ENCODE peak calls at places on chromosomes 11 and 22, in nine cellular contexts. P, H, R, M, A, D, Q, O and C are unnamed samples.

GRCh38 chr22:29359469-29359868 is 28.9 kb downstream of the AP1B1 start:
- DNase-seq in P (no peak), H (peak), R (no peak), M (peak), A (peak), D (no peak), Q (peak), O (no peak), C (peak)

GRCh38 chr11:8608646-8609045 is 14.6 kb upstream of the STK33 start:
- DNase-seq in P (no peak), H (no peak), R (no peak), M (no peak), A (peak), D (peak), Q (no peak), O (no peak), C (no peak)

GRCh38 chr11:23112390-23112789 is 252.1 kb upstream of the CCDC179 start:
- DNase-seq in P (no peak), H (no peak), R (no peak), M (no peak), A (no peak), D (no peak), Q (no peak), O (no peak), C (no peak)

GRCh38 chr11:47467372-47467771 is 18.4 kb upstream of the RAPSN start:
- DNase-seq in P (peak), H (no peak), R (peak), M (no peak), A (no peak), D (no peak), Q (peak), O (no peak), C (no peak)

GRCh38 chr11:62392944-62393628 is 25.7 kb upstream of the SCGB1A1 start:
- DNase-seq in P (peak), H (no peak), R (peak), M (no peak), A (no peak), D (no peak), Q (no peak), O (peak), C (no peak)

GRCh38 chr11:134815404-134815803 is 403.4 kb upstream of the B3GAT1 start:
- DNase-seq in P (no peak), H (no peak), R (no peak), M (no peak), A (no peak), D (no peak), Q (no peak), O (no peak), C (no peak)

GRCh38 chr22:40107756-40108437 is 69.8 kb upstream of the TNRC6B start:
- DNase-seq in P (no peak), H (no peak), R (no peak), M (no peak), A (peak), D (no peak), Q (peak), O (no peak), C (no peak)

GRCh38 chr11:90947930-90948329 is 725.1 kb upstream of the CHORDC1 start:
- DNase-seq in P (no peak), H (no peak), R (no peak), M (no peak), A (no peak), D (no peak), Q (no peak), O (no peak), C (no peak)

GRCh38 chr11:58006940-58007339 is 16.7 kb upstream of the OR9Q1 start:
- DNase-seq in P (no peak), H (no peak), R (no peak), M (no peak), A (peak), D (no peak), Q (no peak), O (no peak), C (no peak)

GRCh38 chr22:49936973-49937757 is 18.7 kb downstream of the CRELD2 start:
- DNase-seq in P (no peak), H (no peak), R (no peak), M (peak), A (no peak), D (no peak), Q (no peak), O (no peak), C (no peak)

GRCh38 chr11:30422389-30422788 is 99.5 kb downstream of the ARL14EP start:
- DNase-seq in P (no peak), H (no peak), R (no peak), M (no peak), A (no peak), D (no peak), Q (no peak), O (no peak), C (no peak)

GRCh38 chr11:62601364-62602140 is at the start of gene MTA2:
- DNase-seq in P (peak), H (peak), R (peak), M (peak), A (peak), D (peak), Q (peak), O (peak), C (peak)

GRCh38 chr11:29093416-29093815 is 923.4 kb downstream of the KCNA4 start:
- DNase-seq in P (no peak), H (no peak), R (no peak), M (no peak), A (peak), D (no peak), Q (no peak), O (no peak), C (no peak)

GRCh38 chr11:112839051-112839450 is 122.2 kb upstream of the NCAM1 start:
- DNase-seq in P (no peak), H (no peak), R (no peak), M (no peak), A (no peak), D (no peak), Q (no peak), O (no peak), C (no peak)

GRCh38 chr11:64632654-64633053 is 41.6 kb downstream of the SLC22A12 start:
- DNase-seq in P (no peak), H (no peak), R (no peak), M (no peak), A (no peak), D (no peak), Q (no peak), O (no peak), C (no peak)

GRCh38 chr11:2860636-2861035 is 24.9 kb downstream of the CDKN1C start:
- DNase-seq in P (no peak), H (no peak), R (no peak), M (no peak), A (peak), D (no peak), Q (peak), O (no peak), C (no peak)

GRCh38 chr11:133541331-133542095 is 9.2 kb upstream of the OPCML start:
- DNase-seq in P (no peak), H (peak), R (no peak), M (no peak), A (no peak), D (no peak), Q (no peak), O (no peak), C (peak)

GRCh38 chr11:118212131-118212725 is 12.6 kb downstream of the JAML start:
- DNase-seq in P (no peak), H (no peak), R (no peak), M (no peak), A (no peak), D (no peak), Q (no peak), O (no peak), C (no peak)

GRCh38 chr11:106017088-106017487 is 5.0 kb downstream of the MSANTD4 start:
- DNase-seq in P (no peak), H (no peak), R (no peak), M (no peak), A (no peak), D (no peak), Q (no peak), O (no peak), C (no peak)

GRCh38 chr11:55106391-55106790 is 155.6 kb upstream of the TRIM48 start:
- DNase-seq in P (no peak), H (no peak), R (no peak), M (no peak), A (no peak), D (no peak), Q (no peak), O (no peak), C (no peak)

GRCh38 chr11:93783362-93783761 is 720 bp upstream of the MED17 start:
- DNase-seq in P (no peak), H (no peak), R (no peak), M (no peak), A (no peak), D (no peak), Q (no peak), O (no peak), C (no peak)

GRCh38 chr22:29092243-29092642 is 19.4 kb downstream of the KREMEN1 start:
- DNase-seq in P (no peak), H (no peak), R (no peak), M (no peak), A (no peak), D (no peak), Q (no peak), O (no peak), C (no peak)

GRCh38 chr11:79198898-79199250 is 242.0 kb downstream of the TENM4 start:
- DNase-seq in P (no peak), H (no peak), R (no peak), M (no peak), A (peak), D (no peak), Q (no peak), O (no peak), C (no peak)

GRCh38 chr11:37712246-37712645 is 1114.2 kb upstream of the RAG2 start:
- DNase-seq in P (no peak), H (no peak), R (no peak), M (no peak), A (peak), D (no peak), Q (no peak), O (no peak), C (no peak)

GRCh38 chr11:43810929-43811596 is 69.6 kb upstream of the ALKBH3 start:
- DNase-seq in P (no peak), H (no peak), R (no peak), M (no peak), A (peak), D (no peak), Q (no peak), O (no peak), C (no peak)

GRCh38 chr11:111604392-111605009 is 2.3 kb downstream of the SIK2 start:
- DNase-seq in P (no peak), H (no peak), R (no peak), M (no peak), A (peak), D (no peak), Q (no peak), O (peak), C (no peak)

GRCh38 chr11:1149545-1149944 is 8.2 kb upstream of the MUC5AC start:
- DNase-seq in P (no peak), H (no peak), R (peak), M (no peak), A (no peak), D (no peak), Q (no peak), O (no peak), C (no peak)

GRCh38 chr11:45805305-45806071 is 539 bp downstream of the SLC35C1 start:
- DNase-seq in P (peak), H (peak), R (peak), M (peak), A (peak), D (no peak), Q (no peak), O (no peak), C (peak)

GRCh38 chr11:57131080-57131790 is 50.5 kb upstream of the LRRC55 start:
- DNase-seq in P (no peak), H (peak), R (no peak), M (peak), A (peak), D (no peak), Q (peak), O (no peak), C (peak)

GRCh38 chr11:5922749-5923426 is 19.2 kb upstream of the OR56A3 start:
- DNase-seq in P (no peak), H (no peak), R (no peak), M (no peak), A (no peak), D (no peak), Q (no peak), O (no peak), C (no peak)

GRCh38 chr11:31690516-31690915 is 120.6 kb downstream of the PAX6 start:
- DNase-seq in P (no peak), H (no peak), R (no peak), M (no peak), A (no peak), D (no peak), Q (no peak), O (no peak), C (no peak)

GRCh38 chr11:119729581-119730346 is 764 bp upstream of the NECTIN1 start:
- DNase-seq in P (peak), H (peak), R (peak), M (peak), A (peak), D (no peak), Q (peak), O (no peak), C (no peak)
- TF ChIP-seq CTCF in P (no peak), H (no peak), R (no peak), M (peak), A (no peak), D (peak), Q (peak), O (no peak), C (peak)

DNA sequence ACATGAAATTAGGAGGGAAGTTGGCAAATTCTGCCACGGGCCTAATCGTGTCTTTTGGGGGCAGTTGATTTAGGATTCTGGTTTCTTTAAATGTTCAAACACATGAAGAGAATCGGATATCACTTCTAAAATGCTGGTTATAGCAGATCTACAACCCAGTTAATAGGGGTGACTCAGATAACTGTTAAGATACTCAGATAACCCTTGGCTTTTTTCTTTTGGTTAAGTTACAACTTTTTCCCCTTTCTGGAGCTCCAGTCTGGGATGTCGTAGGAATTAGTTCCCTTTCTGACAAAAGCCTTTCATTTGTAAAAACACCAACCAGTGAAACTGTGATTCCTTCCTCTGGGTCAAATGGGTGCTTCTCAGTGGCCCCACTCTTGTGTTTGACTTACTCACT is 976 bp downstream of the DEPDC7 start:
- DNase-seq in P (no peak), H (no peak), R (no peak), M (no peak), A (no peak), D (no peak), Q (no peak), O (no peak), C (no peak)
- TF ChIP-seq CTCF in P (no peak), H (no peak), R (no peak), M (no peak), A (no peak), D (no peak), Q (no peak), O (no peak), C (no peak)

GRCh38 chr11:68727783-68728182 is 23.5 kb downstream of the TESMIN start:
- DNase-seq in P (no peak), H (no peak), R (no peak), M (no peak), A (peak), D (no peak), Q (no peak), O (no peak), C (no peak)

GRCh38 chr11:68722143-68722542 is 29.2 kb downstream of the TESMIN start:
- DNase-seq in P (no peak), H (no peak), R (no peak), M (no peak), A (no peak), D (no peak), Q (no peak), O (no peak), C (no peak)

GRCh38 chr11:68721075-68721474 is 30.2 kb downstream of the TESMIN start:
- DNase-seq in P (no peak), H (no peak), R (no peak), M (no peak), A (no peak), D (no peak), Q (no peak), O (no peak), C (no peak)

DNA sequence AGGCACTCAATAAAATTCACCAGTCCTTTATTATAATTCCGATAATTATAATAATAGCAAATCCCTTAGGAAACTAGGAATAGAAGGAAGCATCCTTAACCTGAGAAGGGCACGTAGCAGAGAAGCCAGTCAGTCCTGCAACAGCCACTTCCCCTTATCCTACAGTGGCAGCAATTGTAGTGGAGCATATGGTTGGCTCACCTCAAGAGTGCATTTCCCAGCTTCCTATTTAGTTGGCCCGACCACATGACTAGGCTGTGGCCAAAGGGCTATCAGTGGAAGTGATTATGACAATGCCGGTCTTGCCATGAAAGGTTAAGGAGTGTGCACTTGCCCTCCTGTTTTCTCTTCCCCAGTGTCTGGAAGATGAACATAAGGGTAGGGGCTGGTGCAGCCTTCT is 27.0 kb downstream of the TESMIN start:
- DNase-seq in P (no peak), H (no peak), R (no peak), M (no peak), A (no peak), D (no peak), Q (no peak), O (no peak), C (no peak)
- TF ChIP-seq CTCF in P (no peak), H (no peak), R (no peak), M (no peak), A (no peak), D (no peak), Q (no peak), O (no peak), C (no peak)

GRCh38 chr11:4493480-4493818 is 11.0 kb downstream of the OR52K1 start:
- DNase-seq in P (no peak), H (no peak), R (no peak), M (no peak), A (no peak), D (no peak), Q (no peak), O (no peak), C (no peak)
- TF ChIP-seq CTCF in P (no peak), H (no peak), R (no peak), M (peak), A (no peak), D (no peak), Q (no peak), O (no peak), C (no peak)

DNA sequence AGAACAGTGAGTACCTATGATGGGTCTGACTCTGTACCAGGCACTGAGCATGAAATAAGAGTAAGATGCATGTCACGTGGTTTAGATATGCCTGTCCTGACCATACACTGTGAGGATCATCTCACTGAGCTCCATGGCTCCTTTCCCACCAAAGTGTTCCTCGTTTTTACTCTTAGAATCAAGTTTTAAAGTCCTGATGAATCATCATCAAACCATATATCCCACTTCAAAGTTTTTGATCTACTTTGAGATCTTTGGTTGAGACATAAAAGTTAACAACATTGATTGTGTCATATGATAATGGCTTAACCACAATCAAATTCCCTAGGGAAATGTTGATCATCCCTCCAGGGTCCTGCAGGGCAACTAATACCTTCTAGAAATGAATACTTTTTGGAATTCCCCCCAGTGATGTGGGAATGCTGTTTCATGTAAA is 12.8 kb downstream of the ETS1 start:
- DNase-seq in P (no peak), H (no peak), R (no peak), M (no peak), A (no peak), D (no peak), Q (no peak), O (no peak), C (no peak)
- TF ChIP-seq CTCF in P (no peak), H (no peak), R (no peak), M (no peak), A (no peak), D (no peak), Q (no peak), O (no peak), C (no peak)

DNA sequence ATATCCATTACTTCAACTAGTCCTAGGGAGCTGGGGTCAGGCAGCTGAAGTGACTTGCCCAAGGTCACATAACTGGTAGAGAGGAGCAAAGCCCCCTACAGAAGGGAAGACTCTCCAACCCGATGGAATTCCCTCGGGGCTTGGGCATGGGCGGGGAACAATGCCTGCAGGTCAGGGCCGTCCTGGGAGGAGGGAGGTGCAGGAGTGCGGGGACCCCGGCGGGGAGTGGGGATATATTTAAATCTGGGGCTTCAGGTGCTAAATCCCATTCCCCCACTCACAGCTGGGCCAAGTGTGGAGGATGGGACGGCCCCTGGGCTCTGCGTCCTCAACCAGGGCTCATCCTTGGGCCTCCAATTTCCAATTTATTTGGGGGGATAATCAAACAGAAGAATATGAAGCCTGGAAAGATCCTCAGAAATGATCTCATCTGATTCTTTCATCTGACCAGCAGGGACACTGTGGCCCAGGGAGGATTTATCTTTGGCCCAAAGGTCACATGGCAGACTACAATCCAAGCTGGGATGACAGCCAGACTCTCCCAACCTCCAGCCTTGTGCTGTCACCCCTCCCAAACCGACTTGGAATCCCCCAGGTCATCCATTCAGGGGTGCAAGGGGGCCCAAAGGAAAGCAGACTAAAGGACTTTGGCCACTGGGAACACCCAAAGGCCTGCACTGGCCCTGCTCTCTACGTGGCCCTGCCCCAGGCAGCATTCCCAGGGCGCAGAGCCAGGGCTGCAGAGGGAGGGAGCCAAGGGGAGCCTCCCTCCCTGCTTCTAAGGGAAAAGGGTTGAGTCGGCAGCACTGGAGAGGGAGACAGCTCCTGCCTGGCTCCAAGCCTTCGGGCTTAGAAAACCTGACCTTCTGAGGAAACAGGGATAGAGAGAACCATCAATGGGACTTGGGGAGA is 8.7 kb upstream of the C1QTNF6 start:
- DNase-seq in P (peak), H (no peak), R (peak), M (peak), A (peak), D (no peak), Q (peak), O (no peak), C (no peak)
- TF ChIP-seq CTCF in P (no peak), H (no peak), R (peak), M (peak), A (no peak), D (no peak), Q (peak), O (no peak), C (no peak)

GRCh38 chr11:21931436-21932101 is 261.3 kb upstream of the ANO5 start:
- DNase-seq in P (no peak), H (no peak), R (no peak), M (no peak), A (no peak), D (no peak), Q (no peak), O (no peak), C (no peak)
- TF ChIP-seq CTCF in P (no peak), H (no peak), R (no peak), M (no peak), A (no peak), D (no peak), Q (no peak), O (no peak), C (no peak)